ENCODE peak calls at places on chromosomes 16 and 17, in eight cellular contexts. One of them, this sample, is unnamed.

GRCh38 chr16:64882385-64882784 is 239.5 kb downstream of the CDH11 start:
- DNase-seq in GM12878: no peak
- DNase-seq in mesendoderm: no peak
- DNase-seq in A549: no peak
- DNase-seq in NCI-H510A treated with DMSO at 0.1 percent for 48 hours: no peak
- DNase-seq in activated naive CD4-positive, alpha-beta T cell: no peak
- DNase-seq in C1 segment of cervical spinal cord: no peak
- DNase-seq in amniotic epithelial cell: no peak
- DNase-seq in this sample: no peak

GRCh38 chr16:2498085-2498484 is 15.7 kb upstream of the ATP6V0C start:
- DNase-seq in amniotic epithelial cell: no peak
- DNase-seq in GM12878: no peak
- DNase-seq in activated naive CD4-positive, alpha-beta T cell: no peak
- DNase-seq in NCI-H510A treated with DMSO at 0.1 percent for 48 hours: no peak
- DNase-seq in C1 segment of cervical spinal cord: no peak
- DNase-seq in mesendoderm: no peak
- DNase-seq in A549: no peak
- DNase-seq in this sample: no peak

GRCh38 chr17:43406676-43407645 is 8.2 kb downstream of the ARL4D start:
- DNase-seq in A549: peak
- DNase-seq in activated naive CD4-positive, alpha-beta T cell: no peak
- DNase-seq in GM12878: no peak
- DNase-seq in NCI-H510A treated with DMSO at 0.1 percent for 48 hours: no peak
- DNase-seq in mesendoderm: peak
- DNase-seq in amniotic epithelial cell: peak
- DNase-seq in C1 segment of cervical spinal cord: no peak
- DNase-seq in this sample: peak

GRCh38 chr16:17773698-17774101 is 302.9 kb upstream of the XYLT1 start:
- DNase-seq in activated naive CD4-positive, alpha-beta T cell: no peak
- DNase-seq in amniotic epithelial cell: peak
- DNase-seq in C1 segment of cervical spinal cord: no peak
- DNase-seq in A549: no peak
- DNase-seq in NCI-H510A treated with DMSO at 0.1 percent for 48 hours: no peak
- DNase-seq in mesendoderm: peak
- DNase-seq in GM12878: no peak
- DNase-seq in this sample: no peak

GRCh38 chr16:20676268-20676828 is 21.1 kb downstream of the ACSM1 start:
- DNase-seq in amniotic epithelial cell: no peak
- DNase-seq in mesendoderm: no peak
- DNase-seq in A549: no peak
- DNase-seq in C1 segment of cervical spinal cord: no peak
- DNase-seq in NCI-H510A treated with DMSO at 0.1 percent for 48 hours: no peak
- DNase-seq in activated naive CD4-positive, alpha-beta T cell: no peak
- DNase-seq in GM12878: peak
- DNase-seq in this sample: no peak

GRCh38 chr16:69469807-69470561 is 45.6 kb downstream of the CYB5B start:
- DNase-seq in A549: no peak
- DNase-seq in amniotic epithelial cell: no peak
- DNase-seq in mesendoderm: no peak
- DNase-seq in NCI-H510A treated with DMSO at 0.1 percent for 48 hours: no peak
- DNase-seq in GM12878: peak
- DNase-seq in C1 segment of cervical spinal cord: no peak
- DNase-seq in activated naive CD4-positive, alpha-beta T cell: no peak
- DNase-seq in this sample: no peak

GRCh38 chr16:28981517-28981916 is 3.3 kb upstream of the LAT start:
- DNase-seq in amniotic epithelial cell: no peak
- DNase-seq in GM12878: no peak
- DNase-seq in NCI-H510A treated with DMSO at 0.1 percent for 48 hours: no peak
- DNase-seq in activated naive CD4-positive, alpha-beta T cell: peak
- DNase-seq in mesendoderm: peak
- DNase-seq in C1 segment of cervical spinal cord: no peak
- DNase-seq in A549: peak
- DNase-seq in this sample: no peak

GRCh38 chr17:18176152-18176551 is 7.5 kb upstream of the ALKBH5 start:
- DNase-seq in A549: no peak
- DNase-seq in activated naive CD4-positive, alpha-beta T cell: no peak
- DNase-seq in C1 segment of cervical spinal cord: peak
- DNase-seq in NCI-H510A treated with DMSO at 0.1 percent for 48 hours: no peak
- DNase-seq in mesendoderm: no peak
- DNase-seq in amniotic epithelial cell: no peak
- DNase-seq in GM12878: no peak
- DNase-seq in this sample: no peak

GRCh38 chr17:56918916-56919315 is 5.1 kb upstream of the TRIM25 start:
- DNase-seq in GM12878: no peak
- DNase-seq in mesendoderm: no peak
- DNase-seq in A549: no peak
- DNase-seq in C1 segment of cervical spinal cord: no peak
- DNase-seq in NCI-H510A treated with DMSO at 0.1 percent for 48 hours: no peak
- DNase-seq in activated naive CD4-positive, alpha-beta T cell: no peak
- DNase-seq in amniotic epithelial cell: peak
- DNase-seq in this sample: peak

GRCh38 chr16:89257757-89258465 is 40.4 kb downstream of the ZNF778 start:
- DNase-seq in GM12878: no peak
- DNase-seq in C1 segment of cervical spinal cord: no peak
- DNase-seq in amniotic epithelial cell: no peak
- DNase-seq in activated naive CD4-positive, alpha-beta T cell: no peak
- DNase-seq in A549: no peak
- DNase-seq in mesendoderm: peak
- DNase-seq in NCI-H510A treated with DMSO at 0.1 percent for 48 hours: no peak
- DNase-seq in this sample: no peak

GRCh38 chr17:83089322-83090156 is 10.1 kb downstream of the METRNL start:
- DNase-seq in amniotic epithelial cell: peak
- DNase-seq in C1 segment of cervical spinal cord: no peak
- DNase-seq in mesendoderm: no peak
- DNase-seq in A549: no peak
- DNase-seq in activated naive CD4-positive, alpha-beta T cell: no peak
- DNase-seq in GM12878: no peak
- DNase-seq in NCI-H510A treated with DMSO at 0.1 percent for 48 hours: no peak
- DNase-seq in this sample: no peak

GRCh38 chr16:70582280-70582978 is 58.8 kb downstream of the SF3B3 start:
- DNase-seq in amniotic epithelial cell: no peak
- DNase-seq in mesendoderm: peak
- DNase-seq in GM12878: no peak
- DNase-seq in NCI-H510A treated with DMSO at 0.1 percent for 48 hours: no peak
- DNase-seq in C1 segment of cervical spinal cord: no peak
- DNase-seq in activated naive CD4-positive, alpha-beta T cell: no peak
- DNase-seq in A549: no peak
- DNase-seq in this sample: no peak

GRCh38 chr17:80718428-80718827 is 173.8 kb downstream of the RPTOR start:
- DNase-seq in C1 segment of cervical spinal cord: no peak
- DNase-seq in NCI-H510A treated with DMSO at 0.1 percent for 48 hours: no peak
- DNase-seq in A549: no peak
- DNase-seq in amniotic epithelial cell: no peak
- DNase-seq in mesendoderm: no peak
- DNase-seq in activated naive CD4-positive, alpha-beta T cell: no peak
- DNase-seq in GM12878: no peak
- DNase-seq in this sample: no peak

GRCh38 chr17:81223758-81224122 is 975 bp upstream of the CEP131 start:
- DNase-seq in NCI-H510A treated with DMSO at 0.1 percent for 48 hours: no peak
- DNase-seq in C1 segment of cervical spinal cord: no peak
- DNase-seq in activated naive CD4-positive, alpha-beta T cell: no peak
- DNase-seq in mesendoderm: peak
- DNase-seq in A549: no peak
- DNase-seq in GM12878: no peak
- DNase-seq in amniotic epithelial cell: no peak
- DNase-seq in this sample: no peak

GRCh38 chr17:68584904-68585303 is 16.3 kb downstream of the FAM20A start:
- DNase-seq in GM12878: no peak
- DNase-seq in C1 segment of cervical spinal cord: no peak
- DNase-seq in activated naive CD4-positive, alpha-beta T cell: no peak
- DNase-seq in A549: no peak
- DNase-seq in NCI-H510A treated with DMSO at 0.1 percent for 48 hours: no peak
- DNase-seq in mesendoderm: no peak
- DNase-seq in amniotic epithelial cell: no peak
- DNase-seq in this sample: no peak

GRCh38 chr16:86866986-86867722 is 288.8 kb downstream of the FOXL1 start:
- DNase-seq in NCI-H510A treated with DMSO at 0.1 percent for 48 hours: no peak
- DNase-seq in activated naive CD4-positive, alpha-beta T cell: no peak
- DNase-seq in C1 segment of cervical spinal cord: no peak
- DNase-seq in amniotic epithelial cell: no peak
- DNase-seq in mesendoderm: no peak
- DNase-seq in GM12878: no peak
- DNase-seq in A549: no peak
- DNase-seq in this sample: no peak

GRCh38 chr16:49575352-49576172 is 202.0 kb downstream of the C16orf78 start:
- DNase-seq in GM12878: peak
- DNase-seq in C1 segment of cervical spinal cord: peak
- DNase-seq in activated naive CD4-positive, alpha-beta T cell: no peak
- DNase-seq in mesendoderm: peak
- DNase-seq in NCI-H510A treated with DMSO at 0.1 percent for 48 hours: peak
- DNase-seq in A549: no peak
- DNase-seq in amniotic epithelial cell: no peak
- DNase-seq in this sample: no peak

GRCh38 chr17:41957869-41958231 is 8.7 kb upstream of the CNP start:
- DNase-seq in mesendoderm: no peak
- DNase-seq in activated naive CD4-positive, alpha-beta T cell: no peak
- DNase-seq in amniotic epithelial cell: no peak
- DNase-seq in C1 segment of cervical spinal cord: no peak
- DNase-seq in NCI-H510A treated with DMSO at 0.1 percent for 48 hours: no peak
- DNase-seq in GM12878: no peak
- DNase-seq in A549: no peak
- DNase-seq in this sample: no peak

GRCh38 chr17:879546-879945 is 97.4 kb downstream of the MRM3 start:
- DNase-seq in A549: peak
- DNase-seq in activated naive CD4-positive, alpha-beta T cell: no peak
- DNase-seq in mesendoderm: peak
- DNase-seq in C1 segment of cervical spinal cord: no peak
- DNase-seq in NCI-H510A treated with DMSO at 0.1 percent for 48 hours: no peak
- DNase-seq in GM12878: peak
- DNase-seq in amniotic epithelial cell: peak
- DNase-seq in this sample: peak

GRCh38 chr16:84883301-84883700 is 63.5 kb downstream of the CRISPLD2 start:
- DNase-seq in C1 segment of cervical spinal cord: no peak
- DNase-seq in amniotic epithelial cell: peak
- DNase-seq in NCI-H510A treated with DMSO at 0.1 percent for 48 hours: no peak
- DNase-seq in A549: no peak
- DNase-seq in activated naive CD4-positive, alpha-beta T cell: no peak
- DNase-seq in GM12878: no peak
- DNase-seq in mesendoderm: peak
- DNase-seq in this sample: peak

GRCh38 chr16:7398536-7398935 is 65.9 kb downstream of the RBFOX1 start:
- DNase-seq in amniotic epithelial cell: no peak
- DNase-seq in activated naive CD4-positive, alpha-beta T cell: no peak
- DNase-seq in C1 segment of cervical spinal cord: no peak
- DNase-seq in mesendoderm: no peak
- DNase-seq in NCI-H510A treated with DMSO at 0.1 percent for 48 hours: no peak
- DNase-seq in A549: no peak
- DNase-seq in GM12878: no peak
- DNase-seq in this sample: no peak

GRCh38 chr17:28712705-28713415 is 1.2 kb upstream of the PROCA1 start:
- DNase-seq in GM12878: no peak
- DNase-seq in A549: no peak
- DNase-seq in mesendoderm: no peak
- DNase-seq in C1 segment of cervical spinal cord: no peak
- DNase-seq in amniotic epithelial cell: no peak
- DNase-seq in activated naive CD4-positive, alpha-beta T cell: no peak
- DNase-seq in NCI-H510A treated with DMSO at 0.1 percent for 48 hours: no peak
- DNase-seq in this sample: no peak

GRCh38 chr17:59353936-59354755 is 22.7 kb downstream of the YPEL2 start:
- DNase-seq in C1 segment of cervical spinal cord: no peak
- DNase-seq in amniotic epithelial cell: no peak
- DNase-seq in GM12878: no peak
- DNase-seq in NCI-H510A treated with DMSO at 0.1 percent for 48 hours: peak
- DNase-seq in activated naive CD4-positive, alpha-beta T cell: no peak
- DNase-seq in mesendoderm: no peak
- DNase-seq in A549: no peak
- DNase-seq in this sample: no peak

GRCh38 chr16:27237229-27238015 is 31.1 kb downstream of the NSMCE1 start:
- DNase-seq in amniotic epithelial cell: peak
- DNase-seq in C1 segment of cervical spinal cord: no peak
- DNase-seq in GM12878: peak
- DNase-seq in A549: no peak
- DNase-seq in mesendoderm: no peak
- DNase-seq in activated naive CD4-positive, alpha-beta T cell: peak
- DNase-seq in NCI-H510A treated with DMSO at 0.1 percent for 48 hours: peak
- DNase-seq in this sample: no peak

GRCh38 chr17:30291571-30292489 is at the start of gene BLMH:
- DNase-seq in GM12878: no peak
- DNase-seq in A549: peak
- DNase-seq in C1 segment of cervical spinal cord: peak
- DNase-seq in NCI-H510A treated with DMSO at 0.1 percent for 48 hours: peak
- DNase-seq in activated naive CD4-positive, alpha-beta T cell: peak
- DNase-seq in mesendoderm: peak
- DNase-seq in amniotic epithelial cell: peak
- DNase-seq in this sample: peak

GRCh38 chr17:59378621-59379194 is 47.3 kb downstream of the YPEL2 start:
- DNase-seq in A549: no peak
- DNase-seq in mesendoderm: peak
- DNase-seq in amniotic epithelial cell: peak
- DNase-seq in NCI-H510A treated with DMSO at 0.1 percent for 48 hours: no peak
- DNase-seq in activated naive CD4-positive, alpha-beta T cell: no peak
- DNase-seq in GM12878: no peak
- DNase-seq in C1 segment of cervical spinal cord: no peak
- DNase-seq in this sample: peak

GRCh38 chr17:64741924-64742670 is 80.0 kb upstream of the SMURF2 start:
- DNase-seq in amniotic epithelial cell: no peak
- DNase-seq in GM12878: no peak
- DNase-seq in activated naive CD4-positive, alpha-beta T cell: no peak
- DNase-seq in A549: no peak
- DNase-seq in C1 segment of cervical spinal cord: no peak
- DNase-seq in mesendoderm: peak
- DNase-seq in NCI-H510A treated with DMSO at 0.1 percent for 48 hours: no peak
- DNase-seq in this sample: no peak

GRCh38 chr17:7224661-7225111 is 4.9 kb downstream of the ACADVL start:
- DNase-seq in NCI-H510A treated with DMSO at 0.1 percent for 48 hours: no peak
- DNase-seq in A549: no peak
- DNase-seq in C1 segment of cervical spinal cord: no peak
- DNase-seq in mesendoderm: no peak
- DNase-seq in activated naive CD4-positive, alpha-beta T cell: no peak
- DNase-seq in GM12878: no peak
- DNase-seq in amniotic epithelial cell: no peak
- DNase-seq in this sample: no peak

GRCh38 chr17:67488161-67488560 is 111.1 kb downstream of the PITPNC1 start:
- DNase-seq in GM12878: no peak
- DNase-seq in A549: no peak
- DNase-seq in C1 segment of cervical spinal cord: peak
- DNase-seq in NCI-H510A treated with DMSO at 0.1 percent for 48 hours: no peak
- DNase-seq in activated naive CD4-positive, alpha-beta T cell: no peak
- DNase-seq in mesendoderm: no peak
- DNase-seq in amniotic epithelial cell: no peak
- DNase-seq in this sample: no peak

GRCh38 chr16:10951016-10951415 is 6.7 kb downstream of the CLEC16A start:
- DNase-seq in amniotic epithelial cell: peak
- DNase-seq in C1 segment of cervical spinal cord: no peak
- DNase-seq in activated naive CD4-positive, alpha-beta T cell: no peak
- DNase-seq in NCI-H510A treated with DMSO at 0.1 percent for 48 hours: no peak
- DNase-seq in A549: no peak
- DNase-seq in GM12878: no peak
- DNase-seq in mesendoderm: peak
- DNase-seq in this sample: peak

GRCh38 chr16:55146939-55147338 is 177.1 kb upstream of the IRX6 start:
- DNase-seq in mesendoderm: no peak
- DNase-seq in activated naive CD4-positive, alpha-beta T cell: no peak
- DNase-seq in GM12878: no peak
- DNase-seq in A549: no peak
- DNase-seq in NCI-H510A treated with DMSO at 0.1 percent for 48 hours: no peak
- DNase-seq in C1 segment of cervical spinal cord: no peak
- DNase-seq in amniotic epithelial cell: no peak
- DNase-seq in this sample: no peak

GRCh38 chr16:66927012-66927436 is 1.7 kb upstream of the RRAD start:
- DNase-seq in mesendoderm: peak
- DNase-seq in NCI-H510A treated with DMSO at 0.1 percent for 48 hours: no peak
- DNase-seq in activated naive CD4-positive, alpha-beta T cell: no peak
- DNase-seq in C1 segment of cervical spinal cord: peak
- DNase-seq in amniotic epithelial cell: peak
- DNase-seq in GM12878: no peak
- DNase-seq in A549: peak
- DNase-seq in this sample: peak

GRCh38 chr16:54290203-54291106 is 3.9 kb upstream of the IRX3 start:
- DNase-seq in GM12878: no peak
- DNase-seq in amniotic epithelial cell: no peak
- DNase-seq in C1 segment of cervical spinal cord: peak
- DNase-seq in A549: no peak
- DNase-seq in mesendoderm: peak
- DNase-seq in activated naive CD4-positive, alpha-beta T cell: no peak
- DNase-seq in NCI-H510A treated with DMSO at 0.1 percent for 48 hours: no peak
- DNase-seq in this sample: no peak

This sample was measured in iris pigment epithelial cell.